ENCODE peak calls at places on chromosomes 4 and X, in four cellular contexts. P is MM.1S, R is GM23338, X is breast epithelium. U is an unnamed sample.

GRCh38 chr4:47876784-47877183 is 37.6 kb downstream of the NFXL1 start:
- DNase-seq in P (no peak), R (no peak), X (no peak), U (no peak)

GRCh38 chrX:150594584-150594983 is 26.2 kb downstream of the MTM1 start:
- DNase-seq in R (no peak), P (no peak), X (no peak), U (no peak)

GRCh38 chrX:154032156-154032555 is 12.5 kb upstream of the IRAK1 start:
- DNase-seq in P (no peak), R (no peak), X (no peak), U (no peak)

GRCh38 chr4:99863804-99864203 is 30.4 kb downstream of the LAMTOR3 start:
- DNase-seq in X (no peak), P (no peak), R (no peak), U (no peak)

GRCh38 chr4:15488658-15489470 is 19.2 kb downstream of the CC2D2A start:
- DNase-seq in R (no peak), X (no peak), P (no peak), U (no peak)

GRCh38 chr4:82792912-82793649 is 5.5 kb downstream of the SCD5 start:
- DNase-seq in X (no peak), P (no peak), R (no peak), U (no peak)

GRCh38 chr4:101418055-101418454 is 70.7 kb upstream of the PPP3CA start:
- DNase-seq in R (no peak), X (no peak), P (peak; percentile 63), U (no peak)

GRCh38 chr4:42513748-42514490 is 116.6 kb downstream of the SHISA3 start:
- DNase-seq in P (no peak), R (peak; percentile 47), X (no peak), U (no peak)

GRCh38 chr4:16334641-16335040 is 108.4 kb upstream of the TAPT1 start:
- DNase-seq in X (no peak), R (no peak), P (no peak), U (no peak)

GRCh38 chr4:111775908-111776307 is 369.3 kb upstream of the FAM241A start:
- DNase-seq in P (no peak), X (no peak), R (no peak), U (no peak)

GRCh38 chr4:173014113-173014558 is 154.5 kb upstream of the GALNT7 start:
- DNase-seq in X (no peak), R (peak; percentile 84), P (no peak), U (no peak)

GRCh38 chr4:52545099-52546069 is 113.7 kb downstream of the USP46 start:
- DNase-seq in X (peak; percentile 80), P (peak; percentile 43), R (peak; percentile 77), U (peak; percentile 75)

GRCh38 chrX:153494541-153495361 is at the start of gene BGN:
- DNase-seq in R (peak; percentile 52), X (no peak), P (no peak), U (no peak)

GRCh38 chr4:93688978-93689377 is 139.6 kb upstream of the ATOH1 start:
- DNase-seq in P (no peak), R (no peak), X (no peak), U (no peak)

GRCh38 chrX:154732421-154733071 is 18.3 kb downstream of the GAB3 start:
- DNase-seq in P (no peak), X (no peak), R (no peak), U (no peak)

GRCh38 chrX:153333821-153334653 is at the start of gene ZNF275:
- DNase-seq in X (peak; percentile 62), P (peak; percentile 76), R (peak; percentile 70), U (peak; percentile 89)

GRCh38 chr4:103292959-103293358 is 94.8 kb upstream of the CENPE start:
- DNase-seq in R (no peak), X (no peak), P (no peak), U (no peak)

GRCh38 chrX:151396042-151396826 is 772 bp upstream of the VMA21 start:
- DNase-seq in R (peak; percentile 27), P (peak; percentile 30), X (peak; percentile 48), U (peak; percentile 64)

GRCh38 chr4:48575964-48576363 is 85.9 kb downstream of the ZAR1 start:
- DNase-seq in R (no peak), P (no peak), X (no peak), U (no peak)

GRCh38 chr4:101279377-101279871 is 67.9 kb downstream of the PPP3CA start:
- DNase-seq in P (peak; percentile 28), R (no peak), X (no peak), U (no peak)

GRCh38 chrX:129983575-129984131 is 1.2 kb downstream of the BCORL1 start:
- DNase-seq in X (no peak), R (peak; percentile 50), P (no peak), U (peak; percentile 64)

GRCh38 chr4:48904541-48905142 is 1.9 kb downstream of the OCIAD2 start:
- DNase-seq in X (no peak), R (no peak), P (no peak), U (no peak)

GRCh38 chrX:35842657-35843056 is 44.5 kb downstream of the MAGEB16 start:
- DNase-seq in X (no peak), P (peak; percentile 36), R (peak; percentile 1), U (no peak)

GRCh38 chrX:37367946-37368345 is 18.8 kb downstream of the PRRG1 start:
- DNase-seq in P (no peak), X (no peak), R (no peak), U (no peak)

GRCh38 chrX:129249563-129249962 is 273.7 kb downstream of the SMARCA1 start:
- DNase-seq in P (no peak), X (no peak), R (no peak), U (no peak)

GRCh38 chrX:115147220-115147619 is 42.0 kb upstream of the RBMXL3 start:
- DNase-seq in X (no peak), P (peak; percentile 7), R (peak; percentile 8), U (no peak)

GRCh38 chr4:20248155-20248558 is 3.5 kb upstream of the SLIT2 start:
- DNase-seq in X (no peak), P (peak; percentile 43), R (peak; percentile 71), U (no peak)

GRCh38 chrX:22699591-22700091 is 300.1 kb upstream of the DDX53 start:
- DNase-seq in P (no peak), R (no peak), X (no peak), U (no peak)

GRCh38 chr4:172393220-172393619 is 580.0 kb downstream of the GALNTL6 start:
- DNase-seq in P (peak; percentile 43), X (no peak), R (no peak), U (no peak)

GRCh38 chr4:90769251-90769650 is 642.1 kb downstream of the CCSER1 start:
- DNase-seq in R (no peak), P (no peak), X (no peak), U (no peak)

GRCh38 chr4:21688596-21689265 is 259.8 kb downstream of the KCNIP4 start:
- DNase-seq in R (no peak), P (no peak), X (no peak), U (no peak)

GRCh38 chr4:98662619-98663225 is 4.3 kb upstream of the TSPAN5 start:
- DNase-seq in P (peak; percentile 27), R (peak; percentile 75), X (no peak), U (no peak)

GRCh38 chr4:83207497-83208105 is 77.0 kb downstream of the COQ2 start:
- DNase-seq in R (peak; percentile 64), X (no peak), P (no peak), U (no peak)

GRCh38 chr4:115374621-115375020 is 261.2 kb upstream of the NDST4 start:
- DNase-seq in R (no peak), P (no peak), X (no peak), U (no peak)

GRCh38 chr4:4602468-4602867 is 60.6 kb upstream of the STX18 start:
- DNase-seq in P (no peak), X (no peak), R (no peak), U (no peak)

GRCh38 chr4:4596720-4597119 is 54.9 kb upstream of the STX18 start:
- DNase-seq in R (no peak), P (no peak), X (no peak), U (no peak)

GRCh38 chr4:4601803-4602369 is 60.0 kb upstream of the STX18 start:
- DNase-seq in X (no peak), P (no peak), R (no peak), U (no peak)

GRCh38 chr4:4598851-4599411 is 57.1 kb upstream of the STX18 start:
- DNase-seq in R (no peak), X (no peak), P (no peak), U (no peak)

GRCh38 chr4:4599886-4600285 is 58.0 kb upstream of the STX18 start:
- DNase-seq in X (no peak), P (no peak), R (no peak), U (no peak)
- H3K27ac ChIP-seq in X (no peak overlapping the region), P (no peak overlapping the region), R (no peak overlapping the region), U (no peak overlapping the region)

GRCh38 chrX:107629533-107629909 is 1.2 kb downstream of the PRPS1 start:
- DNase-seq in P (peak; percentile 11), X (no peak), R (peak; percentile 13), U (no peak)
- TF ChIP-seq CTCF in P (peak; percentile 22), X (no peak), R (peak; percentile 30), U (no peak)

GRCh38 chr4:25783943-25784342 is 78.8 kb downstream of the SEL1L3 start:
- DNase-seq in P (no peak), X (no peak), R (no peak), U (no peak)

GRCh38 chr4:25782482-25782881 is 80.3 kb downstream of the SEL1L3 start:
- DNase-seq in R (no peak), P (no peak), X (no peak), U (no peak)

GRCh38 chr4:25775166-25775565 is 87.6 kb downstream of the SEL1L3 start:
- DNase-seq in R (no peak), P (no peak), X (no peak), U (no peak)

GRCh38 chr4:25776795-25777194 is 86.0 kb downstream of the SEL1L3 start:
- DNase-seq in R (no peak), X (no peak), P (no peak), U (no peak)

DNA sequence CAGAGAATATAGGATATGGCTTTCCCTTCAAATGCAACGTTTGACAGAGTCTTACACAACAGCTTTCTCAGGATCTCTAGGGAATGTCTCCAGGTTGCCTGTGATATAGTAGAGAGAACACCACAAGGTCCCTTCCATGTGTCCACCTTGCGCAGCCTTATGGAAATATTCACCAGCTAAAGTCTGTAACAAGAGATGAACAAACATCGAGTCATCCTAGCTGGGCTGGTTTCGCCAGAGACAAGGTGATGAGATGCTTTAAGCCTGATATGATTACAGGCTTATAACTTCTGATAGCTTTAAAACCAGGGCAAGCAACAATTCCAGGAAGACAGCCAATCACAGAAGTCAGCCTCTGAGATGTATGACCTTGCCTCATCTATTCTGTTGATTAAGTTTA is 83.8 kb downstream of the SEL1L3 start:
- DNase-seq in R (no peak), P (no peak), X (no peak), U (no peak)
- H3K36me3 ChIP-seq in R (peaks cover 19% of the 10 kb centered on the region), P (no peaks in the 10 kb centered on the region), X (no peaks in the 10 kb centered on the region), U (peaks cover 60% of the 10 kb centered on the region)

DNA sequence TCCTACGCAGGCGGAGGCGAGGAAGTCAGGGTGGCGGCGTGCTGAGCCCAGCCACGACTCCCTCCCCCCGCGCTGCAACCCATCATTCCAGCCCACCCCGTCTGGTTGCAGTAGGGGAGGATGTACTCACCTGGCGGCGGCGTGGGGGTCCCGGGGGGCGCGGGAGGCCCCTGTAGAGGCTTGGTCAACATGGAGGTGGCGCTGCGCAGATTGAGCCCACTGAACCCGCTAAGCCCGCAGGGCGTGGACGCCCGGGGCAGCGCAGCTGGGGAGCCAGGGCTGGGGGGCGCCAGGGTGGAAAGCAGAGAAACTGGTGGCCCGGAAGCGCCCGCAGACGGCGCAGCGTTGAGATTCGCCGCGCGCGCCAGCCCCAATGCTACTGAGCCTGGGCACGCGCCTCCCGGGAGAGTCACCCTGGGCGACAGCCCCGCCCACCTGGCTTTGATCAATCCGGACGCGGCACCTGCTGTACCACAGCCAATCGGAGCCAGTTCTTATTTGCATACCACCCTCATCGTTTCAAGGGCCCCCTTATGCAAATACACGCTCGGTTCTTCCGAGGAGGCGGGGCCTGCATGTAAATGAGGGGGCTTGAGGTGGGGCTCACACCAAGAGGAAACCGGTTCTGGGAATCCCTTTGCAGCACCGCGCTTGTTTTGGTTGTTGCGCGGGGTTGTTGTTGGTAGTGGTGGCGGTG is at the start of gene PIM2:
- DNase-seq in X (peak; percentile 87), R (peak; percentile 96), P (peak; percentile 95), U (peak; percentile 95)
- H3K27ac ChIP-seq in X (peak within 1 kb of the TSS; percentile 89), R (peak within 1 kb of the TSS; percentile 99), P (peak within 1 kb of the TSS; percentile 98), U (peak within 1 kb of the TSS; percentile 89)